ENCODE peak calls at places on chromosomes 2 and 18, in seven cellular contexts. Y, V, I, C, R, F and N are unnamed samples.

GRCh38 chr2:85258194-85258605 is 69.6 kb downstream of the TGOLN2 start:
- DNase-seq in Y (no peak), V (no peak), I (no peak), C (no peak), R (no peak), F (no peak), N (no peak)

GRCh38 chr18:54296017-54296416 is 26.7 kb downstream of the POLI start:
- DNase-seq in Y (no peak), V (no peak), I (peak; percentile 14), C (no peak), R (no peak), F (no peak), N (peak; percentile 35)

GRCh38 chr2:55914786-55915185 is 8.8 kb downstream of the EFEMP1 start:
- DNase-seq in Y (no peak), V (no peak), I (peak; percentile 43), C (no peak), R (no peak), F (no peak), N (no peak)

GRCh38 chr2:12501469-12502147 is 215.1 kb upstream of the TRIB2 start:
- DNase-seq in Y (no peak), V (no peak), I (peak; percentile 39), C (peak; percentile 58), R (peak; percentile 34), F (peak; percentile 44), N (peak; percentile 49)

GRCh38 chr2:64325477-64325851 is 128.5 kb upstream of the LGALSL start:
- DNase-seq in Y (no peak), V (no peak), I (no peak), C (no peak), R (no peak), F (no peak), N (no peak)

GRCh38 chr2:142757111-142757510 is 120.4 kb upstream of the KYNU start:
- DNase-seq in Y (no peak), V (no peak), I (no peak), C (no peak), R (no peak), F (no peak), N (no peak)

GRCh38 chr2:71846669-71847291 is 300.9 kb downstream of the CYP26B1 start:
- DNase-seq in Y (peak; percentile 83), V (no peak), I (peak; percentile 49), C (no peak), R (no peak), F (no peak), N (peak; percentile 70)

GRCh38 chr2:43312751-43313641 is 86.6 kb upstream of the ZFP36L2 start:
- DNase-seq in Y (peak; percentile 65), V (peak; percentile 49), I (peak; percentile 58), C (no peak), R (no peak), F (no peak), N (peak; percentile 26)

GRCh38 chr2:54543736-54544396 is 87.7 kb downstream of the SPTBN1 start:
- DNase-seq in Y (no peak), V (no peak), I (no peak), C (no peak), R (no peak), F (no peak), N (no peak)

GRCh38 chr2:10610213-10610892 is 79.4 kb downstream of the NOL10 start:
- DNase-seq in Y (no peak), V (no peak), I (peak; percentile 30), C (no peak), R (peak; percentile 16), F (no peak), N (no peak)

GRCh38 chr2:61210332-61210981 is 48.5 kb downstream of the C2orf74 start:
- DNase-seq in Y (peak; percentile 54), V (no peak), I (no peak), C (no peak), R (no peak), F (no peak), N (no peak)

GRCh38 chr2:158410132-158410531 is 46.4 kb downstream of the CCDC148 start:
- DNase-seq in Y (no peak), V (no peak), I (no peak), C (no peak), R (no peak), F (no peak), N (no peak)

GRCh38 chr2:231039821-231040364 is 2.6 kb downstream of the C2orf72 start:
- DNase-seq in Y (no peak), V (no peak), I (no peak), C (no peak), R (no peak), F (no peak), N (no peak)

GRCh38 chr2:133421516-133422324 is 146.5 kb downstream of the NCKAP5 start:
- DNase-seq in Y (peak; percentile 34), V (peak; percentile 8), I (no peak), C (no peak), R (peak; percentile 34), F (peak; percentile 14), N (no peak)

GRCh38 chr2:128446049-128446811 is 127.6 kb upstream of the HS6ST1 start:
- DNase-seq in Y (no peak), V (no peak), I (no peak), C (no peak), R (no peak), F (no peak), N (no peak)